ENCODE peak calls at places on chromosomes 16 and 17, in seven cellular contexts. One of them, this sample, is unnamed.

GRCh38 chr16:73091199-73091598 is 43.3 kb upstream of the ZFHX3 start:
- DNase-seq in thoracic aorta: no peak
- DNase-seq in astrocyte of the cerebellum: no peak
- DNase-seq in heart left ventricle: no peak
- DNase-seq in adipocyte: no peak
- DNase-seq in CD8-positive, alpha-beta memory T cell: no peak
- DNase-seq in kidney epithelial cell: no peak
- DNase-seq in this sample: no peak

GRCh38 chr16:56708821-56709685 is 20.9 kb upstream of the NUP93 start:
- DNase-seq in thoracic aorta: no peak
- DNase-seq in astrocyte of the cerebellum: no peak
- DNase-seq in heart left ventricle: no peak
- DNase-seq in adipocyte: no peak
- DNase-seq in CD8-positive, alpha-beta memory T cell: peak
- DNase-seq in kidney epithelial cell: no peak
- DNase-seq in this sample: no peak

GRCh38 chr16:10950393-10950792 is 6.0 kb downstream of the CLEC16A start:
- DNase-seq in thoracic aorta: no peak
- DNase-seq in astrocyte of the cerebellum: no peak
- DNase-seq in heart left ventricle: no peak
- DNase-seq in adipocyte: peak
- DNase-seq in CD8-positive, alpha-beta memory T cell: no peak
- DNase-seq in kidney epithelial cell: no peak
- DNase-seq in this sample: no peak

GRCh38 chr17:2253768-2254406 is 49.7 kb downstream of the SMG6 start:
- DNase-seq in thoracic aorta: no peak
- DNase-seq in astrocyte of the cerebellum: no peak
- DNase-seq in heart left ventricle: no peak
- DNase-seq in adipocyte: no peak
- DNase-seq in CD8-positive, alpha-beta memory T cell: no peak
- DNase-seq in kidney epithelial cell: no peak
- DNase-seq in this sample: peak

GRCh38 chr16:11797957-11798299 is 870 bp upstream of the ZC3H7A start:
- DNase-seq in thoracic aorta: no peak
- DNase-seq in astrocyte of the cerebellum: no peak
- DNase-seq in heart left ventricle: no peak
- DNase-seq in adipocyte: peak
- DNase-seq in CD8-positive, alpha-beta memory T cell: no peak
- DNase-seq in kidney epithelial cell: no peak
- DNase-seq in this sample: no peak

GRCh38 chr17:66667491-66668030 is 167.4 kb upstream of the CACNG5 start:
- DNase-seq in thoracic aorta: no peak
- DNase-seq in astrocyte of the cerebellum: no peak
- DNase-seq in heart left ventricle: no peak
- DNase-seq in adipocyte: no peak
- DNase-seq in CD8-positive, alpha-beta memory T cell: peak
- DNase-seq in kidney epithelial cell: no peak
- DNase-seq in this sample: peak

GRCh38 chr16:58843675-58844074 is 109.6 kb upstream of the GOT2 start:
- DNase-seq in thoracic aorta: no peak
- DNase-seq in astrocyte of the cerebellum: peak
- DNase-seq in heart left ventricle: no peak
- DNase-seq in adipocyte: peak
- DNase-seq in CD8-positive, alpha-beta memory T cell: no peak
- DNase-seq in kidney epithelial cell: no peak
- DNase-seq in this sample: no peak

GRCh38 chr17:73267648-73268537 is 6.2 kb upstream of the CPSF4L start:
- DNase-seq in thoracic aorta: no peak
- DNase-seq in astrocyte of the cerebellum: no peak
- DNase-seq in heart left ventricle: no peak
- DNase-seq in adipocyte: no peak
- DNase-seq in CD8-positive, alpha-beta memory T cell: no peak
- DNase-seq in kidney epithelial cell: no peak
- DNase-seq in this sample: no peak

GRCh38 chr16:84320511-84320910 is 25.8 kb downstream of the WFDC1 start:
- DNase-seq in thoracic aorta: no peak
- DNase-seq in astrocyte of the cerebellum: no peak
- DNase-seq in heart left ventricle: no peak
- DNase-seq in adipocyte: no peak
- DNase-seq in CD8-positive, alpha-beta memory T cell: no peak
- DNase-seq in kidney epithelial cell: no peak
- DNase-seq in this sample: no peak

GRCh38 chr17:34613064-34614019 is 34.0 kb downstream of the TMEM132E start:
- DNase-seq in thoracic aorta: no peak
- DNase-seq in astrocyte of the cerebellum: no peak
- DNase-seq in heart left ventricle: no peak
- DNase-seq in adipocyte: no peak
- DNase-seq in CD8-positive, alpha-beta memory T cell: no peak
- DNase-seq in kidney epithelial cell: no peak
- DNase-seq in this sample: no peak

GRCh38 chr17:4175921-4176802 is 33.2 kb downstream of the CYB5D2 start:
- DNase-seq in thoracic aorta: no peak
- DNase-seq in astrocyte of the cerebellum: peak
- DNase-seq in heart left ventricle: no peak
- DNase-seq in adipocyte: peak
- DNase-seq in CD8-positive, alpha-beta memory T cell: peak
- DNase-seq in kidney epithelial cell: no peak
- DNase-seq in this sample: peak

GRCh38 chr17:44775838-44776621 is 17.2 kb downstream of the ADAM11 start:
- DNase-seq in thoracic aorta: no peak
- DNase-seq in astrocyte of the cerebellum: no peak
- DNase-seq in heart left ventricle: no peak
- DNase-seq in adipocyte: no peak
- DNase-seq in CD8-positive, alpha-beta memory T cell: no peak
- DNase-seq in kidney epithelial cell: no peak
- DNase-seq in this sample: no peak

DNA sequence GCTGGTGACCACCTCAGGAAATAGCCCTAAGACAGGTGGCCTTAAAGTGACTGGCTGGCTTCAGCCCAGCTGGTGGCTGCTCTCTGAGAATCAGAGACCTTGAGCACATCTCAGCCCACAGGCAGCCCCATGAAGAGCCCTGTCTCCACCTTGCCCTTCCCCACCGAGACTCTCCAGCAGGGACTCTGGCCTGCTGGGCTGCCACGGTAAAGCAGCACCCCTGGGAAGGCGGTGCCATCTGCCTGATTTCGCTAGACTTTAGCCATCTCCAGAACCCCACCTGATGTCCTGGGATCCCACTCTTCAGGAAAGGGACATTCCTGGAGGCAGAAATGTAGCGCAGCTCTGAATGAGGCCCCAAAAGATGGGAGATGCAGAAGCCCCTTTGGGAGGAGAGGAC is 45.2 kb upstream of the LGALS9 start:
- DNase-seq in thoracic aorta: no peak
- DNase-seq in astrocyte of the cerebellum: no peak
- DNase-seq in heart left ventricle: no peak
- DNase-seq in adipocyte: no peak
- DNase-seq in CD8-positive, alpha-beta memory T cell: no peak
- DNase-seq in kidney epithelial cell: no peak
- DNase-seq in this sample: no peak
- H3K4me3 ChIP-seq in thoracic aorta: no peak
- H3K4me3 ChIP-seq in astrocyte of the cerebellum: no peak
- H3K4me3 ChIP-seq in heart left ventricle: no peak
- H3K4me3 ChIP-seq in adipocyte: peak
- H3K4me3 ChIP-seq in CD8-positive, alpha-beta memory T cell: no peak
- H3K4me3 ChIP-seq in kidney epithelial cell: no peak
- H3K4me3 ChIP-seq in this sample: no peak

GRCh38 chr17:71464241-71464640 is 656.6 kb upstream of the SOX9 start:
- DNase-seq in thoracic aorta: no peak
- DNase-seq in astrocyte of the cerebellum: no peak
- DNase-seq in heart left ventricle: no peak
- DNase-seq in adipocyte: no peak
- DNase-seq in CD8-positive, alpha-beta memory T cell: no peak
- DNase-seq in kidney epithelial cell: no peak
- DNase-seq in this sample: no peak
- H3K4me3 ChIP-seq in thoracic aorta: no peak
- H3K4me3 ChIP-seq in astrocyte of the cerebellum: no peak
- H3K4me3 ChIP-seq in heart left ventricle: no peak
- H3K4me3 ChIP-seq in adipocyte: no peak
- H3K4me3 ChIP-seq in CD8-positive, alpha-beta memory T cell: no peak
- H3K4me3 ChIP-seq in kidney epithelial cell: no peak
- H3K4me3 ChIP-seq in this sample: no peak

DNA sequence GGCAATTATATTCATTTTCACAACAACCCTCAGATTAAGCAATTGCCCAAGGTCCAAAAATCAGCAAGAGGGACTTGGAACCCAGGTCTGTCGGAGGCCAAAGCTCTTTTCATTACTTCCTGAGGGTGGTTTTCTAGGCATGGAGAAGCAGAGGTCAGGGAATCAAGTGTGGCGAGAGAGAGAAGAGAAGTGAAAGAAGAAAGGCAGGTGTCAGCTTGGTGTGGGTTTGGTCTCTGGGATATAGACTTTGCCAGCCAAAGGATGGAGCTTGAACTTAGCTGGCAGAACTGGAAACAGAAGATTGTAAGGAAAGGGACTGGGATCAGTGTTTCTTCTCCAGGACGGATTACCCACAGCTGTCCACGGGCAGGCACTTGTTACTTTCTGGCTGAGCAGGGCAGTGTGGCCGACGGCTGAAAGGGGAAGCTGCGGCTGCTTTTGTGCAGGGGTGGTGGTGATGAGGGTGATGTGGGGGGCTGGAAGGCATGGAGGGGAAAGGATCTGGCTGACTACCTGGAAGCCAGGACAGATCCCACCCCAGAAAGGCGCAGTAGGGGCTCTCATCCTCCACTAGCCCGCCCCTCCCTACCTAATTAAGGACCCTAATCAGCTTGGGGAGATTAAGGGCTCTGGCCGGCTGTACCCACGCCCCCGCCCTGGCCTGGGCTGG is at the start of gene GUCY2D:
- DNase-seq in thoracic aorta: no peak
- DNase-seq in astrocyte of the cerebellum: no peak
- DNase-seq in heart left ventricle: no peak
- DNase-seq in adipocyte: no peak
- DNase-seq in CD8-positive, alpha-beta memory T cell: no peak
- DNase-seq in kidney epithelial cell: no peak
- DNase-seq in this sample: no peak
- H3K4me3 ChIP-seq in thoracic aorta: peak
- H3K4me3 ChIP-seq in astrocyte of the cerebellum: no peak
- H3K4me3 ChIP-seq in heart left ventricle: peak
- H3K4me3 ChIP-seq in adipocyte: no peak
- H3K4me3 ChIP-seq in CD8-positive, alpha-beta memory T cell: no peak
- H3K4me3 ChIP-seq in kidney epithelial cell: no peak
- H3K4me3 ChIP-seq in this sample: peak

GRCh38 chr17:42111901-42112551 is 488 bp downstream of the DHX58 start:
- DNase-seq in thoracic aorta: no peak
- DNase-seq in astrocyte of the cerebellum: no peak
- DNase-seq in heart left ventricle: no peak
- DNase-seq in adipocyte: peak
- DNase-seq in CD8-positive, alpha-beta memory T cell: no peak
- DNase-seq in kidney epithelial cell: no peak
- DNase-seq in this sample: no peak

GRCh38 chr17:42112552-42113176 is at the start of gene DHX58:
- DNase-seq in thoracic aorta: no peak
- DNase-seq in astrocyte of the cerebellum: peak
- DNase-seq in heart left ventricle: peak
- DNase-seq in adipocyte: peak
- DNase-seq in CD8-positive, alpha-beta memory T cell: peak
- DNase-seq in kidney epithelial cell: no peak
- DNase-seq in this sample: peak

GRCh38 chr17:42111265-42111636 is 1.3 kb downstream of the DHX58 start:
- DNase-seq in thoracic aorta: no peak
- DNase-seq in astrocyte of the cerebellum: no peak
- DNase-seq in heart left ventricle: no peak
- DNase-seq in adipocyte: no peak
- DNase-seq in CD8-positive, alpha-beta memory T cell: no peak
- DNase-seq in kidney epithelial cell: no peak
- DNase-seq in this sample: no peak

GRCh38 chr17:42114118-42114517 is 1.6 kb upstream of the DHX58 start:
- DNase-seq in thoracic aorta: no peak
- DNase-seq in astrocyte of the cerebellum: no peak
- DNase-seq in heart left ventricle: no peak
- DNase-seq in adipocyte: no peak
- DNase-seq in CD8-positive, alpha-beta memory T cell: no peak
- DNase-seq in kidney epithelial cell: no peak
- DNase-seq in this sample: no peak

DNA sequence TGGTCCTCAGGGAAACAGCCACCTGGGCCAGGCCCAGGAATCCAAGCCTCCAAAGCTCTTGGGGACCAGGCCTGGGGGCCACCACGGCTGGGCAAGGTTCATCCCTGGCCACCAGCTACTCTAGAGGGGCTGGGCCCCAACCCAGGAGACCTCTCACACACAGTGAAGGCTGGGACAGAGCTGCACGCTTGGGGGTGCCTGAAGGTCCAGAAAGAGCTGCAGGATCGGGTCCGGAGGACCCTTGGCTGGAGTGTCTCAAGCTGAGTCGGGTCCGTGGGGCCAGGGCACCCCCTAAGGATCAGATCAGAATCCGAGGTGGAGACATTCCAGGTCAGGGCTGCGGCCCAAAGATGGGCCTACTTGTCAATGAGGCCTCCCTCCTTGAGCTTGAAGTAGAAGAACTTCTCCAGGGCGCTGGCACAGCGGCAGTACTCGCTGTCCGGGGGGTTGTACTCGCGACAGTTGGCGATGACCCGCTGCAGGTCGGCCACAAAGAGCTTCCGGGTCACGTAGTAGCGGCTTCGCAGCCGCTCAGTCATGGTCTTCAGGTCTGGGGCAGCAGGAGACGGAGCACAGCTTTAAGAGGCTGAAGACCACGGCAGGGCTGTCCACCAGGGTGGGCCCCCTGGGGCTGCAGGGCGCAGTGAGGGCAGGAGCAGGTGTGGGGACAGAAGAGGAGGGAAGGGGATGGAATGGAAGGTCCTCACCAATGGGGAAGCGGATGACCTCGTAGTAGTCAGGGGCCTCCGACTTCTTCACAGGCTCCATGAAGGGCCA is 967 bp upstream of the DHX58 start:
- DNase-seq in thoracic aorta: no peak
- DNase-seq in astrocyte of the cerebellum: no peak
- DNase-seq in heart left ventricle: peak
- DNase-seq in adipocyte: no peak
- DNase-seq in CD8-positive, alpha-beta memory T cell: no peak
- DNase-seq in kidney epithelial cell: no peak
- DNase-seq in this sample: no peak
- H3K4me3 ChIP-seq in thoracic aorta: no peak
- H3K4me3 ChIP-seq in astrocyte of the cerebellum: no peak
- H3K4me3 ChIP-seq in heart left ventricle: no peak
- H3K4me3 ChIP-seq in adipocyte: no peak
- H3K4me3 ChIP-seq in CD8-positive, alpha-beta memory T cell: no peak
- H3K4me3 ChIP-seq in kidney epithelial cell: no peak
- H3K4me3 ChIP-seq in this sample: no peak

GRCh38 chr17:43342601-43342905 is 56.2 kb upstream of the ARL4D start:
- DNase-seq in thoracic aorta: no peak
- DNase-seq in astrocyte of the cerebellum: no peak
- DNase-seq in heart left ventricle: no peak
- DNase-seq in adipocyte: no peak
- DNase-seq in CD8-positive, alpha-beta memory T cell: no peak
- DNase-seq in kidney epithelial cell: no peak
- DNase-seq in this sample: no peak
- H3K4me3 ChIP-seq in thoracic aorta: no peak
- H3K4me3 ChIP-seq in astrocyte of the cerebellum: no peak
- H3K4me3 ChIP-seq in heart left ventricle: no peak
- H3K4me3 ChIP-seq in adipocyte: peak
- H3K4me3 ChIP-seq in CD8-positive, alpha-beta memory T cell: no peak
- H3K4me3 ChIP-seq in kidney epithelial cell: no peak
- H3K4me3 ChIP-seq in this sample: no peak

GRCh38 chr16:3607161-3607560 is 4.2 kb downstream of the SLX4 start:
- DNase-seq in thoracic aorta: no peak
- DNase-seq in astrocyte of the cerebellum: no peak
- DNase-seq in heart left ventricle: no peak
- DNase-seq in adipocyte: no peak
- DNase-seq in CD8-positive, alpha-beta memory T cell: no peak
- DNase-seq in kidney epithelial cell: no peak
- DNase-seq in this sample: no peak
- H3K4me3 ChIP-seq in thoracic aorta: no peak
- H3K4me3 ChIP-seq in astrocyte of the cerebellum: no peak
- H3K4me3 ChIP-seq in heart left ventricle: no peak
- H3K4me3 ChIP-seq in adipocyte: no peak
- H3K4me3 ChIP-seq in CD8-positive, alpha-beta memory T cell: no peak
- H3K4me3 ChIP-seq in kidney epithelial cell: no peak
- H3K4me3 ChIP-seq in this sample: no peak

This sample was measured in CD4-positive, CD25-positive, alpha-beta regulatory T cell.